ENCODE peak calls at places on chromosome 13, in seven cellular contexts. L is activated CD4-positive, alpha-beta T cell treated with anti-CD3 and anti-CD28 coated beads, Interleukin-2, amount 10 ng/mL, durations not matched to agents 7 days and 5 days; I is mesothelial cell of epicardium; G is AG10803; W is caudate nucleus; X is AG09309; T is cardiac muscle cell. B is an unnamed sample.

GRCh38 chr13:40230833-40231266 is 435.6 kb downstream of the FOXO1 start:
- DNase-seq in I (no peak), T (peak; percentile 84), L (no peak), W (no peak), X (no peak), G (no peak), B (no peak)

GRCh38 chr13:46728777-46729176 is 68.2 kb downstream of the ESD start:
- DNase-seq in I (no peak), X (no peak), G (no peak), T (no peak), L (no peak), W (no peak), B (peak; percentile 35)

GRCh38 chr13:95553271-95553588 is 710 bp downstream of the CLDN10 start:
- DNase-seq in I (no peak), W (no peak), G (no peak), L (no peak), T (no peak), X (no peak), B (no peak)

GRCh38 chr13:32731576-32731975 is 145.3 kb downstream of the PDS5B start:
- DNase-seq in T (peak; percentile 23), W (no peak), X (no peak), G (peak; percentile 35), L (no peak), I (no peak), B (no peak)

GRCh38 chr13:91988331-91988730 is 589.9 kb downstream of the GPC5 start:
- DNase-seq in W (no peak), G (no peak), I (no peak), X (no peak), T (no peak), L (no peak), B (no peak)

GRCh38 chr13:38735655-38736440 is 49.0 kb downstream of the FREM2 start:
- DNase-seq in W (no peak), T (no peak), L (no peak), X (no peak), G (no peak), I (no peak), B (no peak)

GRCh38 chr13:87129602-87130300 is 541.4 kb upstream of the SLITRK5 start:
- DNase-seq in T (peak; percentile 13), X (no peak), L (no peak), G (no peak), W (no peak), I (no peak), B (no peak)

GRCh38 chr13:80530902-80531301 is 190.0 kb upstream of the SPRY2 start:
- DNase-seq in T (no peak), W (no peak), I (no peak), G (no peak), X (no peak), L (no peak), B (no peak)

GRCh38 chr13:100330662-100331061 is 241.8 kb downstream of the PCCA start:
- DNase-seq in X (no peak), W (no peak), G (no peak), L (no peak), T (peak; percentile 6), I (no peak), B (no peak)

GRCh38 chr13:97188207-97188606 is 33.9 kb upstream of the MBNL2 start:
- DNase-seq in T (no peak), W (no peak), G (no peak), I (no peak), X (no peak), L (no peak), B (no peak)

GRCh38 chr13:98269386-98269785 is 92.3 kb upstream of the RNF113B start:
- DNase-seq in W (no peak), L (no peak), T (no peak), X (no peak), I (no peak), G (no peak), B (no peak)

GRCh38 chr13:32153056-32153455 is 121.5 kb downstream of the FRY start:
- DNase-seq in W (no peak), X (peak; percentile 78), I (no peak), L (no peak), T (peak; percentile 67), G (peak; percentile 71), B (no peak)

GRCh38 chr13:41179593-41180250 is 14.6 kb downstream of the KBTBD7 start:
- DNase-seq in X (no peak), G (peak; percentile 51), I (no peak), W (no peak), T (peak; percentile 41), L (no peak), B (no peak)

GRCh38 chr13:104773775-104774174 is 1707.6 kb upstream of the SLC10A2 start:
- DNase-seq in G (peak; percentile 19), X (no peak), W (no peak), L (no peak), T (peak; percentile 70), I (no peak), B (peak; percentile 17)

GRCh38 chr13:60335531-60335930 is 61.5 kb upstream of the TDRD3 start:
- DNase-seq in L (no peak), G (peak; percentile 28), W (no peak), X (no peak), T (peak; percentile 27), I (no peak), B (peak; percentile 12)

GRCh38 chr13:101065314-101065713 is 351.0 kb downstream of the NALCN start:
- DNase-seq in W (no peak), I (no peak), L (no peak), T (peak; percentile 3), G (peak; percentile 69), X (peak; percentile 66), B (no peak)

GRCh38 chr13:31587696-31588266 is 151.5 kb upstream of the RXFP2 start:
- DNase-seq in T (peak; percentile 72), L (no peak), G (peak; percentile 60), W (no peak), X (no peak), I (no peak), B (no peak)

GRCh38 chr13:48391257-48391656 is 21.7 kb downstream of the LPAR6 start:
- DNase-seq in W (no peak), G (no peak), X (no peak), T (no peak), L (no peak), I (no peak), B (no peak)

GRCh38 chr13:41588899-41589298 is 131.5 kb downstream of the RGCC start:
- DNase-seq in L (no peak), I (no peak), T (peak; percentile 73), W (no peak), G (peak; percentile 95), X (peak; percentile 80), B (peak; percentile 76)

B was measured in erythroblast.